ENCODE peak calls at places on chromosomes 4 and X, in ten cellular contexts. D is activated naive CD4-positive, alpha-beta T cell treated with anti-CD3 and anti-CD28 coated beads, Interleukin-2, amount 10 ng/mL, durations not matched to agents 7 days and 5 days; Q is suprapubic skin; H is PC-3; E is NCI-H345; J is mesendoderm; Z is NCI-H1105; X is NCI-H1436; U is fibroblast of the aortic adventitia; L is NCI-H524 treated with DMSO at 0.1 percent for 48 hours. R is an unnamed sample.

GRCh38 chrX:9340619-9341304 is 124.1 kb upstream of the TBL1X start:
- DNase-seq in D (peak; percentile 52), J (peak; percentile 47), U (peak; percentile 82), Z (no peak), L (no peak), H (peak; percentile 25), E (no peak), Q (no peak), X (no peak), R (peak; percentile 54)

GRCh38 chr4:124810814-124811213 is 98.3 kb upstream of the ANKRD50 start:
- DNase-seq in X (no peak), J (no peak), E (no peak), L (no peak), D (no peak), Z (no peak), H (no peak), Q (no peak), U (no peak), R (no peak)

GRCh38 chrX:119682019-119682989 is 10.7 kb downstream of the SEPTIN6 start:
- DNase-seq in D (peak; percentile 58), U (no peak), H (no peak), L (no peak), Z (no peak), J (no peak), X (no peak), Q (no peak), E (no peak), R (no peak)

GRCh38 chr4:10917475-10918103 is 233.0 kb upstream of the CLNK start:
- DNase-seq in X (peak; percentile 19), H (no peak), Z (peak; percentile 77), Q (no peak), L (no peak), D (no peak), U (no peak), J (no peak), E (peak; percentile 95), R (no peak)

GRCh38 chr4:123621072-123621705 is 224.6 kb downstream of the SPRY1 start:
- DNase-seq in Z (no peak), H (no peak), E (no peak), J (peak; percentile 62), Q (no peak), X (no peak), L (no peak), D (no peak), U (peak; percentile 48), R (peak; percentile 72)

GRCh38 chrX:14697453-14697852 is 168.1 kb downstream of the GLRA2 start:
- DNase-seq in U (no peak), E (no peak), Q (no peak), X (peak; percentile 4), Z (peak; percentile 10), D (peak; percentile 20), L (no peak), J (peak; percentile 52), H (peak; percentile 69), R (no peak)

GRCh38 chr4:108492816-108493595 is 127.4 kb upstream of the RPL34 start:
- DNase-seq in U (peak; percentile 26), Q (no peak), Z (no peak), E (no peak), H (peak; percentile 4), D (peak; percentile 47), X (no peak), J (peak; percentile 76), L (no peak), R (no peak)

GRCh38 chr4:26323807-26324206 is 3.0 kb downstream of the RBPJ start:
- DNase-seq in E (no peak), H (no peak), U (peak; percentile 88), X (no peak), J (no peak), Z (no peak), Q (no peak), L (no peak), D (no peak), R (no peak)

GRCh38 chr4:169045862-169046584 is 36.0 kb upstream of the CBR4 start:
- DNase-seq in E (no peak), J (peak; percentile 63), D (no peak), U (no peak), Q (no peak), H (no peak), Z (no peak), L (peak; percentile 44), X (no peak), R (no peak)

GRCh38 chr4:183556947-183557346 is 52.1 kb downstream of the ING2 start:
- DNase-seq in J (no peak), H (no peak), Q (no peak), L (no peak), D (no peak), X (no peak), U (no peak), E (no peak), Z (no peak), R (no peak)

GRCh38 chr4:126899382-126899801 is 733.4 kb upstream of the INTU start:
- DNase-seq in L (no peak), H (peak; percentile 26), U (peak; percentile 84), E (no peak), Q (no peak), D (no peak), X (no peak), Z (no peak), J (no peak), R (no peak)

GRCh38 chr4:175238827-175239517 is 320.8 kb downstream of the ADAM29 start:
- DNase-seq in H (peak; percentile 88), J (no peak), E (no peak), U (no peak), Q (no peak), L (no peak), Z (no peak), X (no peak), D (no peak), R (no peak)

GRCh38 chrX:10393899-10394298 is 226.5 kb downstream of the MID1 start:
- DNase-seq in U (no peak), L (no peak), X (no peak), J (no peak), E (no peak), D (no peak), Q (no peak), H (peak; percentile 68), Z (no peak), R (no peak)

GRCh38 chrX:37755073-37755472 is 24.8 kb upstream of the CYBB start:
- DNase-seq in X (no peak), D (peak; percentile 50), U (no peak), L (no peak), E (no peak), H (no peak), Q (no peak), Z (no peak), J (no peak), R (no peak)

GRCh38 chr4:81471361-81472248 is at the start of gene RASGEF1B:
- DNase-seq in Q (peak; percentile 91), U (peak; percentile 37), E (peak; percentile 92), Z (peak; percentile 76), J (peak; percentile 84), H (peak; percentile 74), D (peak; percentile 92), X (peak; percentile 92), L (no peak), R (peak; percentile 46)

GRCh38 chrX:47751670-47752069 is 85.0 kb upstream of the ZNF81 start:
- DNase-seq in J (peak; percentile 41), U (no peak), E (no peak), Q (no peak), L (peak; percentile 23), X (no peak), D (peak; percentile 49), Z (peak; percentile 0), H (peak; percentile 55), R (no peak)

GRCh38 chrX:40108084-40108958 is 10.6 kb upstream of the BCOR start:
- DNase-seq in L (no peak), X (no peak), Q (no peak), J (peak; percentile 73), D (no peak), Z (peak; percentile 42), E (peak; percentile 69), U (peak; percentile 65), H (peak; percentile 62), R (no peak)

GRCh38 chrX:136147320-136147901 is at the start of gene FHL1:
- DNase-seq in Q (no peak), E (peak; percentile 4), X (peak; percentile 57), Z (peak; percentile 23), U (no peak), H (peak; percentile 40), L (no peak), J (peak; percentile 37), D (peak; percentile 64), R (peak; percentile 57)

GRCh38 chr4:137611998-137612700 is 79.9 kb upstream of the PCDH18 start:
- DNase-seq in L (no peak), X (no peak), H (no peak), Q (no peak), U (peak; percentile 17), E (no peak), Z (no peak), D (no peak), J (no peak), R (no peak)

GRCh38 chrX:153669174-153669890 is 4.3 kb downstream of the PNCK start:
- DNase-seq in J (peak; percentile 60), D (peak; percentile 51), Z (no peak), X (peak; percentile 16), E (no peak), L (no peak), U (no peak), Q (no peak), H (peak; percentile 22), R (no peak)

GRCh38 chrX:38351346-38351745 is 1.1 kb upstream of the OTC start:
- DNase-seq in J (no peak), Q (no peak), U (no peak), Z (no peak), X (no peak), E (no peak), L (no peak), D (no peak), H (no peak), R (no peak)

GRCh38 chrX:2764766-2765666 is 13.2 kb downstream of the XG start:
- DNase-seq in D (no peak), J (no peak), L (no peak), X (no peak), H (no peak), Q (no peak), U (no peak), Z (no peak), E (no peak), R (no peak)

GRCh38 chrX:41561045-41561444 is 113.9 kb downstream of the NYX start:
- DNase-seq in X (no peak), U (peak; percentile 80), Z (no peak), J (peak; percentile 40), L (no peak), Q (no peak), E (no peak), H (peak; percentile 57), D (peak; percentile 42), R (no peak)

GRCh38 chr4:18882468-18882867 is 860.9 kb upstream of the LCORL start:
- DNase-seq in Z (no peak), J (peak; percentile 79), U (peak; percentile 6), E (no peak), Q (no peak), D (no peak), H (peak; percentile 77), X (no peak), L (no peak), R (no peak)

GRCh38 chr4:140556372-140557085 is 12.2 kb downstream of the UCP1 start:
- DNase-seq in H (no peak), J (peak; percentile 10), Q (no peak), L (no peak), X (no peak), D (no peak), U (no peak), Z (no peak), E (no peak), R (no peak)

GRCh38 chrX:100928660-100929613 is at the start of gene XKRX:
- DNase-seq in D (peak; percentile 44), U (no peak), H (peak; percentile 40), L (no peak), Z (peak; percentile 67), Q (no peak), J (peak; percentile 77), E (peak; percentile 70), X (peak; percentile 55), R (no peak)

GRCh38 chrX:15930585-15930984 is 76.0 kb upstream of the AP1S2 start:
- DNase-seq in U (peak; percentile 61), J (peak; percentile 75), Q (no peak), D (no peak), L (no peak), H (peak; percentile 66), E (peak; percentile 72), Z (no peak), X (no peak), R (no peak)

GRCh38 chrX:44946771-44947170 is 73.8 kb downstream of the KDM6A start:
- DNase-seq in D (no peak), Z (no peak), L (no peak), H (peak; percentile 50), X (no peak), E (no peak), Q (no peak), J (no peak), U (peak; percentile 47), R (no peak)

R was measured in cerebellar cortex.